ENCODE peak calls at places on chromosomes 16 and 17, in four cellular contexts. Q is SK-N-SH, J is HepG2, W is K562. G is an unnamed sample.

GRCh38 chr17:51487947-51488346 is 227.6 kb downstream of the UTP18 start:
- DNase-seq in J (peak), Q (peak), W (peak), G (no peak)

GRCh38 chr16:2159052-2159838 is 3.7 kb downstream of the TRAF7 start:
- DNase-seq in Q (no peak), J (no peak), W (no peak), G (no peak)

GRCh38 chr16:24816688-24817087 is 29.1 kb upstream of the SLC5A11 start:
- DNase-seq in W (no peak), J (no peak), Q (no peak), G (no peak)

GRCh38 chr16:85395913-85396878 is 216.9 kb upstream of the GSE1 start:
- DNase-seq in W (no peak), J (no peak), Q (peak), G (no peak)

GRCh38 chr17:33266611-33267010 is 26.5 kb downstream of the ASIC2 start:
- DNase-seq in Q (no peak), J (no peak), W (no peak), G (no peak)

GRCh38 chr17:75428775-75429469 is 23.4 kb upstream of the GRB2 start:
- DNase-seq in J (peak), Q (no peak), W (no peak), G (no peak)

GRCh38 chr17:76104896-76105231 is 1.3 kb upstream of the EXOC7 start:
- DNase-seq in W (no peak), J (peak), Q (no peak), G (no peak)

GRCh38 chr16:85302018-85302847 is 190.0 kb upstream of the CIBAR2 start:
- DNase-seq in J (no peak), W (peak), Q (no peak), G (no peak)

GRCh38 chr17:82441686-82442487 is 8.7 kb downstream of the CYBC1 start:
- DNase-seq in Q (no peak), J (no peak), W (no peak), G (no peak)

GRCh38 chr16:89786474-89787364 is 29.7 kb downstream of the FANCA start:
- DNase-seq in Q (peak), W (no peak), J (no peak), G (no peak)

GRCh38 chr17:71505200-71505599 is 615.6 kb upstream of the SOX9 start:
- DNase-seq in Q (no peak), W (no peak), J (no peak), G (no peak)

GRCh38 chr17:67434061-67434525 is 57.0 kb downstream of the PITPNC1 start:
- DNase-seq in J (no peak), Q (no peak), W (no peak), G (no peak)

GRCh38 chr17:35390663-35391062 is 17.2 kb upstream of the SLFN11 start:
- DNase-seq in W (no peak), Q (no peak), J (no peak), G (no peak)

GRCh38 chr16:10729104-10729503 is 14.5 kb upstream of the NUBP1 start:
- DNase-seq in W (no peak), J (no peak), Q (no peak), G (no peak)

GRCh38 chr16:24610421-24610765 is 71.0 kb downstream of the RBBP6 start:
- DNase-seq in W (no peak), J (no peak), Q (no peak), G (no peak)

GRCh38 chr17:16381496-16381820 is 567 bp downstream of the UBB start:
- DNase-seq in Q (no peak), J (no peak), W (no peak), G (no peak)

GRCh38 chr17:65389956-65390355 is 171.5 kb downstream of the AXIN2 start:
- DNase-seq in J (no peak), Q (no peak), W (no peak), G (no peak)

GRCh38 chr17:50865060-50865867 is 890 bp downstream of the TOB1 start:
- DNase-seq in J (peak), Q (peak), W (peak), G (no peak)

GRCh38 chr17:5588584-5588983 is 4.3 kb upstream of the NLRP1 start:
- DNase-seq in Q (no peak), W (peak), J (no peak), G (no peak)

GRCh38 chr16:68642436-68643064 is 2.6 kb upstream of the CDH3 start:
- DNase-seq in Q (peak), J (no peak), W (no peak), G (no peak)

GRCh38 chr16:3470723-3471122 is 24.6 kb downstream of the C16orf90 start:
- DNase-seq in W (no peak), J (no peak), Q (no peak), G (no peak)

GRCh38 chr17:57516290-57517215 is 228.5 kb downstream of the CCDC182 start:
- DNase-seq in Q (no peak), W (no peak), J (peak), G (no peak)

GRCh38 chr17:16935241-16935663 is 36.7 kb downstream of the TNFRSF13B start:
- DNase-seq in J (no peak), Q (no peak), W (no peak), G (no peak)

GRCh38 chr16:49000594-49000993 is 281.0 kb downstream of the CBLN1 start:
- DNase-seq in W (peak), Q (no peak), J (no peak), G (no peak)

GRCh38 chr16:50428116-50428515 is 59.3 kb upstream of the BRD7 start:
- DNase-seq in W (no peak), J (no peak), Q (no peak), G (no peak)

GRCh38 chr17:6592193-6592592 is 35.8 kb upstream of the PITPNM3 start:
- DNase-seq in Q (no peak), W (no peak), J (peak), G (no peak)

GRCh38 chr17:50785942-50786570 is 18.7 kb upstream of the ANKRD40CL start:
- DNase-seq in Q (no peak), J (no peak), W (no peak), G (no peak)

GRCh38 chr17:4860651-4861050 is 27.5 kb downstream of the MINK1 start:
- DNase-seq in W (no peak), Q (no peak), J (no peak), G (no peak)

GRCh38 chr16:19701091-19701490 is 16.9 kb downstream of the KNOP1 start:
- DNase-seq in W (no peak), Q (no peak), J (no peak), G (no peak)

GRCh38 chr17:74202879-74203432 is 522 bp upstream of the RPL38 start:
- DNase-seq in J (no peak), W (no peak), Q (no peak), G (no peak)

GRCh38 chr17:65023791-65024190 is 32.7 kb downstream of the GNA13 start:
- DNase-seq in Q (no peak), W (no peak), J (no peak), G (no peak)

GRCh38 chr17:63832455-63832854 is 5.0 kb upstream of the FTSJ3 start:
- DNase-seq in Q (no peak), W (no peak), J (no peak), G (no peak)

GRCh38 chr17:71528210-71528609 is 592.6 kb upstream of the SOX9 start:
- DNase-seq in J (no peak), Q (no peak), W (no peak), G (no peak)

GRCh38 chr17:37770631-37771518 is 26.0 kb upstream of the HNF1B start:
- DNase-seq in J (peak), W (peak), Q (peak), G (no peak)

GRCh38 chr17:43800736-43801135 is 20.5 kb downstream of the CFAP97D1 start:
- DNase-seq in J (peak), W (no peak), Q (no peak), G (no peak)

GRCh38 chr17:55654015-55654414 is 68.6 kb downstream of the TMEM100 start:
- DNase-seq in W (no peak), Q (no peak), J (no peak), G (no peak)

GRCh38 chr16:75379911-75380847 is 53.1 kb downstream of the CFDP1 start:
- DNase-seq in W (no peak), J (no peak), Q (no peak), G (peak)

DNA sequence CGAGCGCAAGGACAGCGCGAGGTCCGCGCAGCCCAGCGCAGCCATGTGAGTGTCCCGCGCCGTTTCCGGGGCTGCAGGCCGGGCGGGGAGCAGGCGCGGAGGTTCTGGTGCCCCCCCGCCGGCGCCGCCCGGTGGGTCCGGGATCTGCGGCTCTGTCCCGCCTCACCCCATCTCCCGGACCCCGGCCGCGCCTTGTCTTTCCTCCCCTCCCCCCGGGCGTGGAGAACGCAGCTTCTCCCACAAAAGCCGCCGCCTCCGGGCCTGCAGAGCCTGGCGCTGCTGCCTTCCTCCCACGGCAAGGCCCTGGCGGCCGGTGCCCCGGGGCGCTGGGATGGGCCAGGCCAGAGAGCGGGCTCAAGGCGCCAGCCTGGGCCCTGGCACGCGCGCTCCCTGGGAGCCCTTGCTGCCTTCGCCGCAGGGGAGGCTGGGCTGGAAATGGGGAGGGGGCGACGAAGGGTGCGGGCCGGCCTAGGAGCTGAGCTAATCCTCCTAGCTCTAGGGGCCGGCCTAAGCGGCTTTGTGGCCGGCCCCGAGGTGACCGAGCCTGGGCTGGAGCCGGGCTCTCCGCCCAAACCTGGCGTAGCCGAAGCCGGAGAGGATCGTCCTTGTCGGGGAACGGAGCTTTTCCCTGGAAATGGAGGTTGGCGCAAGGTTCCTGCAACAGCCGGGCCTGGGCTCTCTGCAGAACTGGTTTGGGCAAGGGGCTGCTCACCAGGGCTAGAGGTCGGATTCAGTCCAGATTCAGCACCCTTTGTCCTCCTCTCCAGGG is 425 bp downstream of the RIPOR1 start:
- DNase-seq in W (no peak), J (no peak), Q (peak), G (no peak)
- TF ChIP-seq NFIC in W (no peak), J (no peak), Q (no peak), G (no peak)

GRCh38 chr17:39737331-39737760 is 392 bp upstream of the GRB7 start:
- DNase-seq in W (no peak), J (peak), Q (peak), G (no peak)

GRCh38 chr17:39737761-39738567 is at the start of gene GRB7:
- DNase-seq in W (peak), Q (peak), J (peak), G (no peak)

GRCh38 chr17:39739020-39739884 is 1.5 kb downstream of the GRB7 start:
- DNase-seq in Q (peak), J (peak), W (peak), G (no peak)

GRCh38 chr17:39739885-39740356 is 2.2 kb downstream of the GRB7 start:
- DNase-seq in W (no peak), Q (peak), J (peak), G (no peak)

GRCh38 chr17:39738568-39738901 is 797 bp downstream of the GRB7 start:
- DNase-seq in J (peak), Q (no peak), W (peak), G (no peak)
- H2AFZ ChIP-seq in J (no peak), Q (no peak), W (peak), G (peak)

GRCh38 chr17:19415806-19416775 is 5.1 kb downstream of the RNF112 start:
- DNase-seq in J (no peak), Q (no peak), W (no peak), G (no peak)
- TF ChIP-seq NFIC in J (no peak), Q (no peak), W (no peak), G (no peak)

GRCh38 chr17:2854662-2855061 is 58.4 kb downstream of the RAP1GAP2 start:
- DNase-seq in W (no peak), Q (peak), J (no peak), G (no peak)
- H2AFZ ChIP-seq in W (no peak), Q (no peak), J (no peak), G (no peak)

DNA sequence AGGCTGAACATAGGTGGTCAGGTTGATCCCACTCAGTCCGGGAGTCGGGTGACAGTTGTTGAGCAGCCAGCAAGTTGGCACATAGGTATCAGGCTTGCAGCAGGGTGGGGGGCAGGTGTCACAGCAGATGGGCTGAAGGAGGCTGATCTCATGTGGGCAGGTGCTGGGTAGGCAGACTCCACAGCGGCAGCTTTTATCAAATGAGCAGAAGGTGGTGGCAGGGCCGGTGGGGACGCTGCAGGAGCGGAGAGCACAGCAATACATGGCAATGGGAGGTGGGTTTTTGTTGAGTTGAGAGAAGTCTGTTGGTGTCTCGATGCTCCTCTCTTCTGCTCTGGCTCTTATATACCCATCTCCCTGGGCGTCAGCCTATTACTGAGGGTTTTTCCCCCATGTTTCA is at the start of gene KRTAP3-1:
- DNase-seq in Q (no peak), J (peak), W (no peak), G (no peak)
- TF ChIP-seq NFIC in Q (no peak), J (no peak), W (no peak), G (no peak)

DNA sequence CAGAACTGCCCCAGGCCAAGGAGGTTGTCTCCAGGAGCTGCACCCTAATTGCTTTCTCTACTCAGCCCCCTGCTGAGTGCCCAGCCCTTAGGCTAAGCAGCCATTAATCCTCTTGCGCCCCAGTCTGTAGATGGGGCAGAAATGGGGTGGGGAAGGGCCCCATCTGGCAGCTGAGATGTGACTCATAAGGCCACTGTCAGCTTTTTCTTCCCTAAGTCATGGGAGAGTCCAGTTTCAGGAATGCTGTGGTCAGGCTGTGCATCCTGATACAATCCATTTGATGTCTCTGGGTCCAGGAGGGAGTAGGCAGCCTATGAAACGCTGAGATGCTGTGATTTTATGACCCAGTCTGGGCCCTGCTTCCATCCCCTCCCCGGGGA is 12.3 kb downstream of the PLXDC1 start:
- DNase-seq in J (no peak), Q (no peak), W (no peak), G (no peak)
- H2AFZ ChIP-seq in J (no peak), Q (peak), W (no peak), G (no peak)

DNA sequence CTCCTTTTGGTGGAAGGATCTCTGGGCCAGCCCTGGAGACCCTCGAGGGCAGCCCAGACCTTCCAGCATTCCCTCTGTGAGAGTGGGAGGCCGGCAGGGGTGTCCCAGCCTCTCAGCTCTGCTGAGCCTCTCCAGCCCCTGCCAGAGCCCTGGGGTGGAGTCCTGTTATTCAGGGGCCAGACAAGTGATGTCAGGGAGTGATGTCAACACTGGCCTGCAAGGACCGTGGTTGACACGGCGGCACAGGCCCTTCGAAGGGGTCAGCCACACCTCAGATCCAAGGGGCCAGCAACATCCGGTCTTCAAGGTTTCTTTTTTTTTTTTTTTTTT is 231.2 kb downstream of the KATNIP start:
- DNase-seq in Q (peak), W (peak), J (no peak), G (no peak)
- TF ChIP-seq NFIC in Q (no peak), W (no peak), J (no peak), G (no peak)

DNA sequence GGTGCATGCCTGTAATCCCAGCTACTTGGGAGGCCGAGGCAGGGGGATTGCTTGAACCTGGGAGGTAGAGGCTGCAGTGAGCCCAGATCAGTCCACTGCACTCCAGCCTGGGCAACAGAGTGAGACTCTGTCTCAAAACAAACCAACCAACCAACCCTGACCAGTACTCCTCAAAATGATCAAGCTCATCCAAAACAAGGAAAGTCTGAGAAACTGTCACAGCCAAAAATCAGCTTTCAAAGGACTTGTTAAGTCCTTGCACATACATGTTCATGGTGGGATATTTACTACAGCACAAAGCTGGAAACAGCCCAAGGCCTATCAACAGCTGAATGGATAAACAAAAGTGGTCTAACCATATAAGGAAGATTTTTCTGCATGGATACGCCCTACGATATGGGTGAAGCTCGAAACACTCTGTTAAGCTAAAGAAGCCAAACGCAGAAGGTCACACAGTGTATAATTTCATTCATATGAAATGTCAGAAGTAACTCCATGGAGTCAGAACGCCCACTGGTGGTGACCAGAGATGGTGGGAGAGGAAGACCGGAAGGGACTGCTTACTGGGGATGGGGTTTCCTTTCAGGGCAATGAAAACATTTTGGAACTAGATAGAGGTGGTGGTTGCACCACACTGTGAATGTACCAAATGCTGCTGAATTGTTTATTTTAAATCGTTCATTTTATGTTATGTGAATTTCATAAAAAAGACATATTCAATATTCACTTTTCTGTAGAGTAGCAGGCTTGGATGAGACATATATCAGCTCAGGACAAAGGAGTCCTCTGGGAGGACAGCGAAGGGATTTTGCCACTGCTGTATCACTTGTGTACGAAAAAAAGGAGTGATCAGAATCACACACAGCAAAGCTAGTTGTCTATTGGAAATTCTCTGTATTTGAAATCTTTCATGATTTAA is 17.7 kb downstream of the CCL17 start:
- DNase-seq in W (peak), Q (peak), J (peak), G (no peak)
- H2AFZ ChIP-seq in W (peak), Q (peak), J (no peak), G (no peak)

GRCh38 chr16:55326261-55326802 is 2.3 kb downstream of the IRX6 start:
- DNase-seq in W (no peak), J (no peak), Q (no peak), G (no peak)

GRCh38 chr16:55324491-55325447 is 766 bp downstream of the IRX6 start:
- DNase-seq in W (no peak), Q (peak), J (no peak), G (no peak)

GRCh38 chr16:55322327-55322726 is 1.7 kb upstream of the IRX6 start:
- DNase-seq in W (no peak), Q (no peak), J (no peak), G (no peak)

GRCh38 chr16:55325458-55326109 is 1.6 kb downstream of the IRX6 start:
- DNase-seq in W (no peak), J (no peak), Q (no peak), G (no peak)

GRCh38 chr16:55323637-55324490 is at the start of gene IRX6:
- DNase-seq in J (no peak), Q (peak), W (peak), G (no peak)
- TF ChIP-seq NFIC in J (no peak), Q (no peak), W (no peak), G (no peak)

GRCh38 chr17:78527345-78527744 is 49.9 kb downstream of the DNAH17 start:
- DNase-seq in Q (no peak), J (no peak), W (no peak), G (no peak)
- H2AFZ ChIP-seq in Q (no peak), J (no peak), W (no peak), G (no peak)